ENCODE peak calls at places on chromosomes 13 and 19, in ten cellular contexts. Y, O, M, D, V, Z, G, Q, K and L are unnamed samples. For H3K27me3, the result is how much of the 10 kb centered on the place peaks cover.

GRCh38 chr19:46736544-46737274 is 9.1 kb upstream of the FKRP start:
- DNase-seq in Y (no peak), O (peak), M (no peak), D (no peak), V (peak), Z (no peak), G (no peak), Q (peak), K (peak), L (no peak)

GRCh38 chr13:86900906-86901305 is 770.3 kb upstream of the SLITRK5 start:
- DNase-seq in Y (no peak), O (no peak), M (no peak), D (no peak), V (no peak), Z (peak), G (no peak), Q (no peak), K (no peak), L (no peak)

GRCh38 chr13:59962343-59962742 is 201.4 kb downstream of the DIAPH3 start:
- DNase-seq in Y (no peak), O (no peak), M (no peak), D (no peak), V (no peak), Z (no peak), G (no peak), Q (no peak), K (no peak), L (no peak)

GRCh38 chr19:14000691-14001365 is 5.3 kb downstream of the RFX1 start:
- DNase-seq in Y (no peak), O (no peak), M (no peak), D (no peak), V (no peak), Z (no peak), G (no peak), Q (no peak), K (peak), L (no peak)

GRCh38 chr13:38888309-38888708 is 102.3 kb downstream of the STOML3 start:
- DNase-seq in Y (no peak), O (no peak), M (no peak), D (peak), V (no peak), Z (peak), G (peak), Q (no peak), K (no peak), L (no peak)

GRCh38 chr13:22848539-22849052 is 332.2 kb upstream of the SGCG start:
- DNase-seq in Y (no peak), O (no peak), M (no peak), D (no peak), V (no peak), Z (no peak), G (no peak), Q (no peak), K (peak), L (no peak)

GRCh38 chr19:12611361-12611699 is 610 bp downstream of the ZNF791 start:
- DNase-seq in Y (peak), O (peak), M (no peak), D (peak), V (peak), Z (peak), G (peak), Q (peak), K (peak), L (peak)

GRCh38 chr19:5303208-5303607 is 37.4 kb downstream of the PTPRS start:
- DNase-seq in Y (no peak), O (no peak), M (no peak), D (no peak), V (no peak), Z (no peak), G (no peak), Q (no peak), K (peak), L (no peak)

GRCh38 chr19:55209430-55210119 is at the start of gene PTPRH:
- DNase-seq in Y (no peak), O (no peak), M (no peak), D (no peak), V (no peak), Z (no peak), G (no peak), Q (peak), K (no peak), L (no peak)

GRCh38 chr13:28423010-28423409 is 71.9 kb downstream of the FLT1 start:
- DNase-seq in Y (no peak), O (peak), M (no peak), D (no peak), V (peak), Z (no peak), G (no peak), Q (no peak), K (no peak), L (no peak)

GRCh38 chr19:53511933-53512374 is 26.0 kb upstream of the ZNF331 start:
- DNase-seq in Y (no peak), O (peak), M (no peak), D (peak), V (peak), Z (peak), G (peak), Q (peak), K (peak), L (peak)

GRCh38 chr19:8441725-8442544 is 2.8 kb upstream of the HNRNPM start:
- DNase-seq in Y (no peak), O (no peak), M (no peak), D (no peak), V (no peak), Z (no peak), G (no peak), Q (no peak), K (no peak), L (no peak)

GRCh38 chr19:54905908-54906511 is at the start of gene NCR1:
- DNase-seq in Y (no peak), O (no peak), M (no peak), D (no peak), V (no peak), Z (no peak), G (no peak), Q (no peak), K (no peak), L (no peak)

GRCh38 chr19:18118420-18119242 is 21.1 kb downstream of the MAST3 start:
- DNase-seq in Y (no peak), O (no peak), M (no peak), D (no peak), V (no peak), Z (peak), G (peak), Q (no peak), K (no peak), L (no peak)

GRCh38 chr13:48862572-48862971 is 113.1 kb upstream of the FNDC3A start:
- DNase-seq in Y (no peak), O (no peak), M (no peak), D (no peak), V (no peak), Z (no peak), G (no peak), Q (no peak), K (no peak), L (no peak)

GRCh38 chr13:98541701-98542203 is 35.2 kb downstream of the STK24 start:
- DNase-seq in Y (no peak), O (no peak), M (no peak), D (no peak), V (no peak), Z (no peak), G (peak), Q (no peak), K (no peak), L (no peak)

GRCh38 chr13:95714142-95714832 is 37.3 kb downstream of the DNAJC3 start:
- DNase-seq in Y (no peak), O (no peak), M (no peak), D (peak), V (no peak), Z (peak), G (peak), Q (no peak), K (no peak), L (peak)

GRCh38 chr19:40625406-40626120 is 24.4 kb downstream of the LTBP4 start:
- DNase-seq in Y (no peak), O (no peak), M (no peak), D (no peak), V (no peak), Z (no peak), G (no peak), Q (no peak), K (no peak), L (no peak)

GRCh38 chr13:64688893-64689677 is 2541.1 kb downstream of the PCDH9 start:
- DNase-seq in Y (no peak), O (no peak), M (no peak), D (peak), V (no peak), Z (peak), G (peak), Q (peak), K (no peak), L (peak)

GRCh38 chr13:43298799-43299198 is 275.4 kb downstream of the DNAJC15 start:
- DNase-seq in Y (no peak), O (no peak), M (no peak), D (no peak), V (no peak), Z (no peak), G (no peak), Q (no peak), K (no peak), L (no peak)

GRCh38 chr13:114334305-114335053 is 20.2 kb downstream of the CHAMP1 start:
- DNase-seq in Y (no peak), O (no peak), M (no peak), D (no peak), V (no peak), Z (no peak), G (no peak), Q (no peak), K (no peak), L (no peak)

GRCh38 chr19:15337202-15337601 is 4.9 kb upstream of the BRD4 start:
- DNase-seq in Y (no peak), O (no peak), M (no peak), D (peak), V (no peak), Z (peak), G (peak), Q (no peak), K (no peak), L (no peak)

GRCh38 chr19:7850429-7850819 is 20.4 kb downstream of the EVI5L start:
- DNase-seq in Y (no peak), O (peak), M (no peak), D (no peak), V (no peak), Z (no peak), G (no peak), Q (no peak), K (no peak), L (no peak)

GRCh38 chr13:51625555-51626345 is 41.5 kb downstream of the WDFY2 start:
- DNase-seq in Y (no peak), O (peak), M (no peak), D (no peak), V (no peak), Z (no peak), G (no peak), Q (no peak), K (no peak), L (no peak)

GRCh38 chr19:54312436-54313362 is at the start of gene LILRA5:
- DNase-seq in Y (peak), O (peak), M (no peak), D (no peak), V (peak), Z (no peak), G (no peak), Q (no peak), K (peak), L (no peak)

GRCh38 chr19:47095707-47096704 is 17.6 kb downstream of the ZC3H4 start:
- DNase-seq in Y (peak), O (peak), M (no peak), D (no peak), V (peak), Z (peak), G (peak), Q (peak), K (peak), L (no peak)

GRCh38 chr13:29845440-29846056 is 4.9 kb downstream of the UBL3 start:
- DNase-seq in Y (no peak), O (no peak), M (no peak), D (no peak), V (no peak), Z (peak), G (peak), Q (no peak), K (no peak), L (no peak)

GRCh38 chr13:113616281-113616906 is 31.8 kb downstream of the TFDP1 start:
- DNase-seq in Y (no peak), O (peak), M (no peak), D (peak), V (no peak), Z (no peak), G (no peak), Q (no peak), K (no peak), L (no peak)

GRCh38 chr19:38850976-38851621 is 1.3 kb upstream of the HNRNPL start:
- DNase-seq in Y (no peak), O (peak), M (peak), D (no peak), V (peak), Z (no peak), G (peak), Q (no peak), K (peak), L (no peak)

GRCh38 chr13:32330438-32330837 is 15.1 kb downstream of the BRCA2 start:
- DNase-seq in Y (no peak), O (no peak), M (no peak), D (peak), V (no peak), Z (peak), G (peak), Q (no peak), K (no peak), L (no peak)

GRCh38 chr13:74080762-74081161 is 53.4 kb downstream of the KLF12 start:
- DNase-seq in Y (no peak), O (no peak), M (no peak), D (no peak), V (no peak), Z (no peak), G (no peak), Q (no peak), K (no peak), L (no peak)

GRCh38 chr19:10514211-10515145 is 2.8 kb downstream of the S1PR5 start:
- DNase-seq in Y (no peak), O (no peak), M (no peak), D (no peak), V (no peak), Z (no peak), G (peak), Q (no peak), K (no peak), L (no peak)

GRCh38 chr19:13684021-13684420 is 80.3 kb upstream of the MRI1 start:
- DNase-seq in Y (no peak), O (no peak), M (no peak), D (no peak), V (no peak), Z (no peak), G (no peak), Q (no peak), K (no peak), L (no peak)

GRCh38 chr13:61664821-61665705 is 249.4 kb upstream of the PCDH20 start:
- DNase-seq in Y (no peak), O (no peak), M (no peak), D (no peak), V (no peak), Z (peak), G (no peak), Q (peak), K (no peak), L (no peak)

GRCh38 chr19:14952767-14953166 is 11.5 kb downstream of the OR7C2 start:
- DNase-seq in Y (no peak), O (no peak), M (no peak), D (no peak), V (no peak), Z (no peak), G (no peak), Q (no peak), K (no peak), L (no peak)

GRCh38 chr19:10228925-10229324 is 2.2 kb downstream of the S1PR2 start:
- DNase-seq in Y (no peak), O (no peak), M (no peak), D (peak), V (peak), Z (peak), G (peak), Q (no peak), K (no peak), L (no peak)

GRCh38 chr19:55253842-55254624 is 4.8 kb downstream of the PPP6R1 start:
- DNase-seq in Y (peak), O (peak), M (peak), D (no peak), V (no peak), Z (no peak), G (no peak), Q (no peak), K (peak), L (no peak)

GRCh38 chr19:35696835-35697234 is 7.5 kb upstream of the ZBTB32 start:
- DNase-seq in Y (no peak), O (no peak), M (no peak), D (no peak), V (no peak), Z (no peak), G (no peak), Q (no peak), K (no peak), L (no peak)

GRCh38 chr19:52694921-52695320 is 39.9 kb downstream of the ZNF611 start:
- DNase-seq in Y (no peak), O (no peak), M (no peak), D (no peak), V (no peak), Z (no peak), G (no peak), Q (no peak), K (no peak), L (no peak)

GRCh38 chr19:19034204-19034624 is 811 bp downstream of the ARMC6 start:
- DNase-seq in Y (no peak), O (no peak), M (peak), D (peak), V (no peak), Z (peak), G (peak), Q (peak), K (no peak), L (no peak)

GRCh38 chr13:42276683-42277082 is 4.7 kb downstream of the AKAP11 start:
- DNase-seq in Y (no peak), O (no peak), M (no peak), D (no peak), V (no peak), Z (no peak), G (no peak), Q (no peak), K (no peak), L (no peak)

GRCh38 chr13:42280537-42280936 is 8.6 kb downstream of the AKAP11 start:
- DNase-seq in Y (no peak), O (no peak), M (no peak), D (no peak), V (no peak), Z (no peak), G (no peak), Q (no peak), K (no peak), L (no peak)

GRCh38 chr13:42279986-42280385 is 8.0 kb downstream of the AKAP11 start:
- DNase-seq in Y (no peak), O (no peak), M (no peak), D (no peak), V (no peak), Z (no peak), G (no peak), Q (no peak), K (no peak), L (no peak)

GRCh38 chr13:42277618-42278276 is 5.8 kb downstream of the AKAP11 start:
- DNase-seq in Y (no peak), O (no peak), M (no peak), D (peak), V (no peak), Z (peak), G (peak), Q (no peak), K (no peak), L (no peak)

DNA sequence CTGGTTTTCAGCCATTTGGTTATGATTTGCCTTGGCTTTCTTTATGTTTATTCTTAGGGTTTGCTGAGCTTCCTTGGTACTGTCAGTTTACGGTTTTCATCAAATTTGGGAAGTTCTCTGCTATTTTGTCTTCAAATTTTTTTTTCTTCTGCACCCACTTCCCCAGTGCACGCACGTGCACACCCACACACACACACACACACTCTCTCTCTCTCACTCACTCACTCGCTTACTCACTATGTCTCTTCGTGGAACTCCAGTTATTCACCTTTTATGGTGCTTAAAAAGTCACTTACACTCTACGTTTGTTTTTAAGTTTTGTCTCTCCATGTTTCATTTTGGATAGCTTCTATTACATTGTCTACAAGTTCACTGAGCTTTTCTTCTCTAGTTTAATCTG is 7.1 kb downstream of the AKAP11 start:
- DNase-seq in Y (no peak), O (no peak), M (no peak), D (no peak), V (no peak), Z (peak), G (peak), Q (no peak), K (no peak), L (no peak)
- H3K4me3 ChIP-seq in Y (no peak), O (no peak), M (no peak), D (no peak), V (no peak), Z (no peak), G (no peak), Q (no peak), K (no peak), L (no peak)

DNA sequence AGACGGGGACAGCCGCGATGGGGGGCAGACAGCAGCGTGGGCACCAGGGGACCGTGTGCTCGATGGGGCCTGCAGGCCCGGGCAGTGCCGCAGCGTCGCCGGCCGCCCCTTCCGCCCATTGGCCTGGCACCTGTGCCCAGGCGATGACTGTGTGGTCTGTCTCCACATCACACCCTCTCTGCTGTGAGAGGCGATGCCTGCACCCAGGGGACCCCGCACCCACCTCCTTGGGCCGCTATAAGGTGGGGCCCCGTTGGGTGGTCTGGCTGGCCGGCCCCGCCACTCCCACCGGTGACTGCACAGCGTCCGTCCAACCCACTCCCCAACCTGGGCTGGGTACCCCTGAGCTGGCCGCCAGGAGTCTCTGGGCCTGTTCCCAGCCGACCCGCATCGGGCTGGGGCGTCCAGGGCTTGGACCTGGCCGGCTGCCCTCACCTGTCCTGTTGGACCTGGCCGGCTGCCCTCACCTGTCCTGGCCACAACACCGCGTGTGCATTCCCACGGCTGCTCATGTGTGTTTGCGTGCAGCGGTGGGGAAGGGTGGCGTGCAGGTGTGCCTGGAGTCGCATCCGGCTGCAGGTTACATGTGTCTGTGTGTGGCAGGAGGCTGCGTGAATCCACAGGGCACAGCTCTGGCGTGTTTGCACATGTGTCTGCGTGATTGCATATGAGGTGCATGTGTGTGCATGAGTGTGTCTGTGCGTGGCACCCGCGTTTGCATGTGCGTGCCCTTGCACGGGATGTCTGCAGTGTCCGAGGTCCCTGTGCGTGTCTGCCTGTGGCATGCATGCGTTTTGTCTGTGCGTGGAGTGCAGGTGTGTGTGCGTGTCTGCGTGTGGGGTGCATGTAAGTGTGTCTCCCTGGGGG is 3.1 kb downstream of the EFNA2 start:
- DNase-seq in Y (no peak), O (no peak), M (no peak), D (no peak), V (no peak), Z (no peak), G (no peak), Q (no peak), K (no peak), L (no peak)
- H3K27me3 ChIP-seq in Y (half or more), O (under half), M (half or more), D (half or more), V (half or more), Z (under half), G (half or more), Q (under half), K (half or more), L (under half)

GRCh38 chr19:42201489-42202289 is 15.8 kb downstream of the DEDD2 start:
- DNase-seq in Y (no peak), O (peak), M (peak), D (no peak), V (no peak), Z (no peak), G (no peak), Q (no peak), K (no peak), L (no peak)

GRCh38 chr19:42203700-42204099 is 13.8 kb downstream of the DEDD2 start:
- DNase-seq in Y (no peak), O (no peak), M (no peak), D (no peak), V (no peak), Z (no peak), G (no peak), Q (no peak), K (no peak), L (no peak)

GRCh38 chr19:42204684-42205083 is 12.8 kb downstream of the DEDD2 start:
- DNase-seq in Y (no peak), O (no peak), M (no peak), D (no peak), V (no peak), Z (no peak), G (no peak), Q (no peak), K (no peak), L (no peak)

GRCh38 chr19:42200116-42200740 is 17.2 kb downstream of the DEDD2 start:
- DNase-seq in Y (no peak), O (no peak), M (no peak), D (no peak), V (no peak), Z (no peak), G (no peak), Q (no peak), K (no peak), L (no peak)

GRCh38 chr19:42202290-42202867 is 15.1 kb downstream of the DEDD2 start:
- DNase-seq in Y (no peak), O (no peak), M (no peak), D (no peak), V (no peak), Z (no peak), G (no peak), Q (no peak), K (no peak), L (no peak)
- H3K27ac ChIP-seq in Y (peak), O (peak), M (peak), D (no peak), V (peak), Z (no peak), G (no peak), Q (no peak), K (no peak), L (no peak)

GRCh38 chr13:50594276-50594970 is 249.1 kb downstream of the DLEU7 start:
- DNase-seq in Y (no peak), O (no peak), M (no peak), D (no peak), V (no peak), Z (no peak), G (no peak), Q (no peak), K (no peak), L (no peak)
- H3K4me3 ChIP-seq in Y (no peak), O (no peak), M (no peak), D (no peak), V (no peak), Z (no peak), G (no peak), Q (no peak), K (no peak), L (no peak)

GRCh38 chr13:20142019-20142926 is 18.6 kb downstream of the GJA3 start:
- DNase-seq in Y (no peak), O (peak), M (no peak), D (no peak), V (no peak), Z (no peak), G (no peak), Q (no peak), K (no peak), L (no peak)
- H3K27me3 ChIP-seq in Y (half or more), O (under half), M (under half), D (under half), V (under half), Z (under half), G (under half), Q (under half), K (half or more), L (under half)